ENCODE peak calls at places on chromosome X, in four cellular contexts. G is ovary, W is dorsolateral prefrontal cortex, X is tibial artery. Q is an unnamed sample.

GRCh38 chrX:109840585-109840984 is 107.5 kb upstream of the ACSL4 start:
- DNase-seq in X (peak), G (no peak), W (no peak), Q (peak)

GRCh38 chrX:154321624-154322023 is 26.0 kb downstream of the TKTL1 start:
- DNase-seq in W (no peak), X (no peak), G (no peak), Q (no peak)

GRCh38 chrX:1249101-1249887 is 19.3 kb upstream of the CSF2RA start:
- DNase-seq in W (no peak), X (peak), G (no peak), Q (no peak)

GRCh38 chrX:134642394-134642793 is 15.9 kb downstream of the PLAC1 start:
- DNase-seq in G (no peak), X (no peak), W (no peak), Q (no peak)

GRCh38 chrX:101759000-101759399 is 99.3 kb upstream of the ARMCX2 start:
- DNase-seq in X (peak), G (no peak), W (no peak), Q (no peak)

GRCh38 chrX:45767021-45767491 is 566.4 kb upstream of the DIPK2B start:
- DNase-seq in X (no peak), G (no peak), W (no peak), Q (no peak)

GRCh38 chrX:51420610-51421009 is 75.8 kb downstream of the NUDT11 start:
- DNase-seq in X (no peak), W (no peak), G (no peak), Q (no peak)

GRCh38 chrX:13334491-13334890 is 14.6 kb upstream of the ATXN3L start:
- DNase-seq in G (no peak), X (no peak), W (no peak), Q (no peak)

GRCh38 chrX:113743069-113743468 is 840.8 kb upstream of the HTR2C start:
- DNase-seq in X (no peak), G (no peak), W (no peak), Q (no peak)

GRCh38 chrX:153708415-153708814 is 15.8 kb downstream of the BCAP31 start:
- DNase-seq in X (peak), G (peak), W (peak), Q (no peak)

GRCh38 chrX:25048176-25048575 is 32.4 kb upstream of the ARX start:
- DNase-seq in W (no peak), G (no peak), X (no peak), Q (no peak)

GRCh38 chrX:138298268-138298667 is 413.2 kb downstream of the FGF13 start:
- DNase-seq in X (no peak), W (no peak), G (no peak), Q (no peak)

GRCh38 chrX:45771560-45772340 is 571.1 kb upstream of the DIPK2B start:
- DNase-seq in X (no peak), G (no peak), W (no peak), Q (no peak)

GRCh38 chrX:17608898-17609297 is 128.4 kb upstream of the SCML1 start:
- DNase-seq in X (no peak), G (no peak), W (no peak), Q (no peak)

GRCh38 chrX:39397561-39398200 is 596.4 kb downstream of the MID1IP1 start:
- DNase-seq in X (no peak), G (no peak), W (no peak), Q (no peak)

GRCh38 chrX:31608651-31609050 is 536.8 kb upstream of the FTHL17 start:
- DNase-seq in X (no peak), W (no peak), G (no peak), Q (no peak)

GRCh38 chrX:459611-460010 is 72.9 kb upstream of the PPP2R3B start:
- DNase-seq in W (no peak), G (no peak), X (no peak), Q (no peak)

GRCh38 chrX:404656-405055 is 17.9 kb upstream of the PPP2R3B start:
- DNase-seq in X (no peak), G (no peak), W (no peak), Q (no peak)

GRCh38 chrX:1202251-1202650 is 10.2 kb downstream of the CRLF2 start:
- DNase-seq in W (no peak), X (no peak), G (no peak), Q (no peak)

GRCh38 chrX:38701073-38701472 is 100.2 kb upstream of the MID1IP1 start:
- DNase-seq in X (no peak), W (no peak), G (no peak), Q (no peak)

GRCh38 chrX:50606300-50606950 is 135.8 kb upstream of the DGKK start:
- DNase-seq in W (no peak), G (no peak), X (no peak), Q (no peak)

GRCh38 chrX:31139966-31140365 is 68.1 kb upstream of the FTHL17 start:
- DNase-seq in G (no peak), X (no peak), W (no peak), Q (no peak)

GRCh38 chrX:48700951-48701653 is 4.6 kb downstream of the SUV39H1 start:
- DNase-seq in G (no peak), W (no peak), X (no peak), Q (no peak)

GRCh38 chrX:84188320-84188834 is 378 bp upstream of the RPS6KA6 start:
- DNase-seq in X (peak), G (peak), W (peak), Q (no peak)

GRCh38 chrX:2676794-2677675 is 14.1 kb upstream of the CD99 start:
- DNase-seq in G (no peak), X (no peak), W (no peak), Q (no peak)

GRCh38 chrX:123392921-123393320 is 208.8 kb downstream of the GRIA3 start:
- DNase-seq in X (no peak), G (no peak), W (no peak), Q (no peak)

GRCh38 chrX:101009086-101009485 is 39.6 kb downstream of the ARL13A start:
- DNase-seq in W (no peak), X (no peak), G (no peak), Q (no peak)

GRCh38 chrX:111337067-111337466 is 66.8 kb upstream of the CAPN6 start:
- DNase-seq in X (no peak), G (no peak), W (no peak), Q (no peak)

GRCh38 chrX:16604300-16604699 is 45.7 kb upstream of the S100G start:
- DNase-seq in X (no peak), G (no peak), W (no peak), Q (no peak)

GRCh38 chrX:25442501-25442900 is 426.7 kb upstream of the ARX start:
- DNase-seq in X (no peak), W (no peak), G (no peak), Q (no peak)

GRCh38 chrX:74535633-74536141 is 78.7 kb downstream of the RLIM start:
- DNase-seq in W (no peak), X (peak), G (peak), Q (peak)

GRCh38 chrX:37776283-37776986 is 3.4 kb upstream of the CYBB start:
- DNase-seq in X (no peak), W (no peak), G (no peak), Q (no peak)

GRCh38 chrX:39767446-39767845 is 330.3 kb downstream of the BCOR start:
- DNase-seq in W (no peak), X (peak), G (no peak), Q (no peak)

GRCh38 chrX:1546601-1547275 is 9.8 kb upstream of the P2RY8 start:
- DNase-seq in G (no peak), X (peak), W (no peak), Q (no peak)

GRCh38 chrX:1212532-1212931 is at the start of gene CRLF2:
- DNase-seq in W (no peak), G (no peak), X (no peak), Q (no peak)

GRCh38 chrX:105273326-105273725 is 52.8 kb upstream of the TEX13A start:
- DNase-seq in X (no peak), W (no peak), G (no peak), Q (no peak)

GRCh38 chrX:24988314-24988713 is 27.5 kb downstream of the ARX start:
- DNase-seq in W (no peak), G (no peak), X (no peak), Q (no peak)

GRCh38 chrX:109384569-109385174 is 97.2 kb downstream of the GUCY2F start:
- DNase-seq in G (no peak), W (no peak), X (no peak), Q (no peak)

GRCh38 chrX:20118065-20118824 is 1.5 kb upstream of the MAP7D2 start:
- DNase-seq in G (no peak), X (no peak), W (no peak), Q (no peak)

GRCh38 chrX:138519296-138519695 is 192.2 kb downstream of the FGF13 start:
- DNase-seq in G (no peak), X (no peak), W (no peak), Q (no peak)

DNA sequence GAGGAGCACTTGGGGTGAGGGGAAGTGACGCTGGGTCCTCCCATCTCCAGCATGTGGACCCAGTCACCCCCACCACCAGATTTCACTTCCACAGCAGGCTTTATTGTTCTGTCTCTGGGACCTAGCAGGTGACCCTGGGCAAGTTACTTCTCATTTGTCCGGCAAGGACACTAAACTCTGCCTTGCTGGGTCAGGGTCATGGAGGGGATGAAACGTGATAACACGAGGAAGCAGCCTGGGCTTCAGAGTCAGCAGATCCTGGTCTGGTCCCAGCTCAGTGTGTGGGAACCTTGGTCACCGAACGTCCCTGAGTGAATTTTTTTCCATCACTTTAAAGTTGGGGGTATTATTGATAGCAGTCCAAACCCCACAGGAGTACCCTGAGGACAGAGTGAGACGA is 3.9 kb downstream of the UBA1 start:
- DNase-seq in W (no peak), G (no peak), X (no peak), Q (no peak)
- H3K4me3 ChIP-seq in W (peak), G (no peak), X (peak), Q (peak)

GRCh38 chrX:116230136-116230886 is 59.8 kb downstream of the AGTR2 start:
- DNase-seq in X (no peak), W (no peak), G (no peak), Q (no peak)
- H3K27ac ChIP-seq in X (no peak), W (no peak), G (no peak), Q (no peak)

DNA sequence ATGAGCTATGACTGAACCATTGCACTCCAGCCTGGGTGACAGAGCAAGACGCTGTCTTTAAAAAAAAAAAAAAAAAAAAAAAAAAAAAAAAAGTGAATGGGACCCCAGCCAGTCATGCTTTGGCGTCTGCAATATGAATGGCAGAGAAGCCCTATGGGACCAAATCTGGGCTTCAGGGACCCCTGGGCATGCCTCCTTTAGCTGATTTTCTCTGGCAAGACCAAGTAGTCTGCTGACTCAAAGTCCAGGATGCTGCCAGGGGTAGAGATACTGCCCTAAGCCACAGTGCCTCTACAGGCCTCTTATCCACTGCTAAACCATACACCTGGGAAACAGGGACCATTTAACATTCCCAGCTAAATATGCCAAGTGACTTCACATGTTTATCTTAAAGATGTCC is 6.0 kb downstream of the RPS4X start:
- DNase-seq in G (no peak), X (no peak), W (no peak), Q (no peak)
- TF ChIP-seq CTCF in G (no peak), X (no peak), W (no peak), Q (no peak)

DNA sequence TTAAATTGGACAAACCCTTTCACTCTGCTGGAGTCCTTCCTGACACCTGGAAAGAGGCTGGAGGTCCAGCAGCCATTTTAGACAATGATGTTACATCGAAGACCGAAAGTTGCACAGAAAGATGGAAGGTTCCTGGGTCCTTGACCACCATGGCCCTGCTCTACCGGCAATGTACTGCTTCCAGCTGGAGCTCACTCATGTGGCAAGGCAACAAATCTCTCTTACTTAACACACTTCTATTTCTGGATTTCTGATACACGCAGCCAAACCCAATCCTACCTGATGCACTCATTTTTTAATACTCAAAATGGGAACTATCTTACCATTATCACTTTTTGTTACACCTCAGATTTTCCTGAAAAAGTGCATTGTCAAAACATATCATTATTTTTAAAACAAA is 33.1 kb downstream of the DMD start:
- DNase-seq in W (no peak), G (no peak), X (no peak), Q (no peak)
- H3K4me3 ChIP-seq in W (no peak), G (no peak), X (no peak), Q (no peak)

GRCh38 chrX:11899091-11899490 is 141.1 kb downstream of the MSL3 start:
- DNase-seq in G (no peak), X (no peak), W (no peak), Q (no peak)
- H3K27ac ChIP-seq in G (no peak), X (no peak), W (no peak), Q (no peak)

GRCh38 chrX:68985135-68985725 is 156.4 kb downstream of the EFNB1 start:
- DNase-seq in X (no peak), W (no peak), G (no peak), Q (no peak)
- TF ChIP-seq CTCF in X (no peak), W (no peak), G (no peak), Q (no peak)

DNA sequence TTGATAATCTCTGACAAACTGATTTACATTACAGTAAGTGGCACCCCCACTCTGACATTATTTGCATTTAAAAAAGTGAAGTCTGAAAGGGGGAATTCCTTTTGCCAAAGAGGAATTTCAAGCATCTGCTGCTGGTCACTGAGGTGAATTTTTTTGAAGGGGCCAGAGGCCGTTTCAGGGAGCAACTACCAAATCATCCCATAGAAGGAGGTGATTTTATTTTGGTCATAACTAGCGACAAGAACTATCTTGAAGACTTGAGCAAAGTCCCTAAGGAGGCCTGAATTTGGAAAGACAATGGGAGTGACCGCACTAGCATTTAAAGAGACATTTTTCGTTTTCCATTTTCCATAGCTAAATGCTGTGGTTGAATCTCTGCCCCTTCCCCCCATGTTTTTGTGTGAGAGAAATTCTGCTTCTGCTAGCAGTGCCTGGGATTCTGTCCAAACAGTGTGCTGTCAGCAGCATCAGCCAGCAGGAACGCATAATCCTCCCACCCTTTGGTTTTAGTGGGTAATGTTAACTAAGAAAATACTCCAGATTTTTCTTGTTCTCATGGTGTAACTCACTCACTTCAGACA is 110.1 kb upstream of the MED14 start:
- DNase-seq in G (peak), W (no peak), X (no peak), Q (no peak)
- H3K4me3 ChIP-seq in G (no peak), W (no peak), X (peak), Q (no peak)

DNA sequence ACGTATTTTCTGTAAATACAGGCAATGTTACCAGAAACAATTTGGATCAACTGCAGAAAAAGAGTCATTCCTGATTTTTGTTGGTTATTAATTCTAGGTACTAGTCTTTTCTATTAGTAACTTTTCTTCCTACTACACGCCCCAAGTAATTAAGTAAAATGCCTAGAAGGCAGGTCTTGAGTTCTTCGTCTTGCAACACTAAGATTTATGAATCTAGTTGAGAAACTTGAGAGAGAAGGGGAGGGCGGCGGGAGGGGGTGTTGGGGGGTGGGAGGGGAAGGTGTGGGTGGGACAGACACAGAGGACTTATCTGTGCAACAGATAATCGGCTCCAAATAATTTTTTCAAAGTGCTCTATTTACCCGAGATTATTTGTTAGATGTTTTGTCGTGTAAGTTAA is 3.0 kb downstream of the RAP2C start:
- DNase-seq in W (no peak), G (no peak), X (no peak), Q (no peak)
- H3K27ac ChIP-seq in W (no peak), G (peak), X (peak), Q (peak)

DNA sequence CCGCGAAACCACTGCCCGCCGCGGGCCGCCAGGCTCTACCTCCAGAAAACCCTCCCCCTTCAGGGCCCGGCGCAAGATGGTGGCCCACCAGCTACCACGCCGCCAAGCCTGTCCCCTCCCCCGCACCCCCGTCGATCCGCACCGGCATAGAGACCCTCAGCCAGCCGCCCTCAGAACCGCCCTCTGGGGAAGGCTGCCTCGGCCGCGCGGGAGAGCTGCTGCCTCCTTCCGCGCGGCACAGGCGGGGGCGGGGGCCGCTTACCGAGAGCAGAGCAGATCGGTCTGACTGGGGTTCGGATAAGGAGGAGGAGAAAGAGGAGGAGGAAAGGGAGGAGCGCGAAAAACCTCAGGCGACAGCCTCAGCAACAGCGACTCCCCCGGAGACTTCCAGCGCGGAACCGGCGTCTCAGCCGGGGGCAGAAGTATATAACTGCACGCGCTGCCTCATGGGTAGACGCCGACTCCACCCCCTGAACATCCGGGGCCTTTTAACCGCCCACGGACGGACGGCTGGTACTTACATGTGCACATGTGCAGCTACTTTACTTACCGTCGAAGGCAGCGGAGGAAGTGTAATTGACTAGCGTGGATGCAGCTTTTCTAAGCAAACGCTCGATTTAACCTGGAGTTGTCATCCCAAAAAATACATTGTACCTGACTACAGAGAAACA is at the start of gene ZNF280C:
- DNase-seq in W (peak), G (peak), X (peak), Q (peak)
- TF ChIP-seq CTCF in W (peak), G (no peak), X (no peak), Q (peak)

GRCh38 chrX:21655901-21656586 is 2.1 kb downstream of the KLHL34 start:
- DNase-seq in G (peak), X (no peak), W (no peak), Q (no peak)
- H3K4me3 ChIP-seq in G (no peak), X (peak), W (no peak), Q (peak)